ENCODE peak calls at places on chromosomes 5 and 9, in four cellular contexts. P is HCT116, K is HepG2, E is GM12878. Q is an unnamed sample.

GRCh38 chr9:108049026-108049591 is 559.5 kb upstream of the KLF4 start:
- DNase-seq in E (no peak), K (no peak), P (peak), Q (peak)

GRCh38 chr9:93630806-93631411 is 54.5 kb downstream of the PHF2 start:
- DNase-seq in E (no peak), P (no peak), K (no peak), Q (no peak)

GRCh38 chr5:153619706-153620105 is 129.2 kb downstream of the GRIA1 start:
- DNase-seq in P (no peak), K (no peak), E (no peak), Q (no peak)

GRCh38 chr5:171317225-171317624 is 8.2 kb downstream of the TLX3 start:
- DNase-seq in E (no peak), K (no peak), P (no peak), Q (peak)

GRCh38 chr9:70229579-70229978 is 29.2 kb upstream of the SMC5 start:
- DNase-seq in K (no peak), E (no peak), P (peak), Q (no peak)

GRCh38 chr9:105656131-105656921 is 5.9 kb upstream of the TAL2 start:
- DNase-seq in K (no peak), E (no peak), P (no peak), Q (peak)

GRCh38 chr5:160702856-160703453 is 149.1 kb downstream of the ATP10B start:
- DNase-seq in P (no peak), E (peak), K (no peak), Q (no peak)

GRCh38 chr5:93593476-93594060 is 10.5 kb downstream of the NR2F1 start:
- DNase-seq in E (no peak), K (no peak), P (no peak), Q (no peak)

GRCh38 chr5:33049298-33049697 is 338.2 kb downstream of the NPR3 start:
- DNase-seq in P (peak), K (no peak), E (no peak), Q (no peak)

GRCh38 chr9:130893250-130894101 is 3.1 kb downstream of the QRFP start:
- DNase-seq in K (no peak), E (no peak), P (no peak), Q (peak)

GRCh38 chr5:131647078-131647769 is 12.2 kb upstream of the RAPGEF6 start:
- DNase-seq in P (no peak), E (peak), K (no peak), Q (no peak)

GRCh38 chr5:42306287-42306686 is 117.0 kb upstream of the GHR start:
- DNase-seq in E (no peak), P (no peak), K (no peak), Q (no peak)

GRCh38 chr5:37837101-37838032 is 2.5 kb downstream of the GDNF start:
- DNase-seq in P (peak), K (no peak), E (no peak), Q (peak)

DNA sequence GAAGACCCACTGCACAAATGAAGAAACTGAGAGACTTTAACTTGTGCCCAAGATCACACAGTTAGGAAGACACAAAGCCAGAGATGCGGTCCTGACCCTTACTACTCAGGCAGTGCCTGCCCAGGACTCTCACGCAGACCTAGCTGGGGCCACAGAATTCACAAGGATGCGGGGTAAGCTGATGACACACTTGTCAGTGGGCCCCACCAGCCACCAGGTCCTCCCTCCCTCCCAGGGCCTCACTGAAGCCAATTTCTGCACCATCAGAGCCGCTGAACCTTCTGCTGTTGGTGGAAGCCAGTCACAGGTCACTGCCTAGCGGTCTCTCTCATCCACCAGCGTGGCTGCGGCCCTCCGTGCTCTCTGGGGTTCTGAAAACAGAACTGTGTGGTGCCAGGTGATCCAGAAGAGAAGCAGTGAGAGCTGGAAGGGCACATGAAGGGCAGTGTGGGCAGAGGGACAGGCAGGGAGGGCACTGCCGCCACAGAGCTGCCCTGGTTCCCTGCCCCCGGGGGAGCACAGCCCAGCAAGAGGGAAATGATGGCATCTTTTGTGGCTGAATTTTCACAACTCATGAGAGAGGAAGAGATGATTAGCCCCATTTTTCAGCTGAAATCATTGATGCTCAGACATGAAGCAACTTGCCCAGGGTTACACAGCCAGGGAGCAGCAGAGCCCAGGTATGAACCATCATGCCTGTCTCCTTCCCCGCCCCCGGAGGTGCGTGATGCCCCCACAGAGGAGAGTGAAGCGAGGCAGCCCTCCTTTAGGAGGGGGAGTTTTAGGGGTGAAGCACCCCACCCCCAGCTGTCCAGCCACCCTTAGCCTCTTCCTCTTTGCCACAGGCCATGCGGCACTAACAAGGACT is 41.4 kb upstream of the CPLX2 start:
- DNase-seq in K (no peak), E (no peak), P (no peak), Q (no peak)
- TF ChIP-seq SRF in K (no peak), E (no peak), P (no peak), Q (no peak)

GRCh38 chr9:6564868-6565267 is 80.7 kb downstream of the GLDC start:
- DNase-seq in P (no peak), K (no peak), E (no peak), Q (no peak)

GRCh38 chr9:6564370-6564769 is 81.2 kb downstream of the GLDC start:
- DNase-seq in P (no peak), K (no peak), E (no peak), Q (no peak)

GRCh38 chr9:6565312-6565711 is 80.2 kb downstream of the GLDC start:
- DNase-seq in K (no peak), E (no peak), P (no peak), Q (no peak)

GRCh38 chr9:6567140-6567591 is 78.4 kb downstream of the GLDC start:
- DNase-seq in E (no peak), K (no peak), P (peak), Q (no peak)

DNA sequence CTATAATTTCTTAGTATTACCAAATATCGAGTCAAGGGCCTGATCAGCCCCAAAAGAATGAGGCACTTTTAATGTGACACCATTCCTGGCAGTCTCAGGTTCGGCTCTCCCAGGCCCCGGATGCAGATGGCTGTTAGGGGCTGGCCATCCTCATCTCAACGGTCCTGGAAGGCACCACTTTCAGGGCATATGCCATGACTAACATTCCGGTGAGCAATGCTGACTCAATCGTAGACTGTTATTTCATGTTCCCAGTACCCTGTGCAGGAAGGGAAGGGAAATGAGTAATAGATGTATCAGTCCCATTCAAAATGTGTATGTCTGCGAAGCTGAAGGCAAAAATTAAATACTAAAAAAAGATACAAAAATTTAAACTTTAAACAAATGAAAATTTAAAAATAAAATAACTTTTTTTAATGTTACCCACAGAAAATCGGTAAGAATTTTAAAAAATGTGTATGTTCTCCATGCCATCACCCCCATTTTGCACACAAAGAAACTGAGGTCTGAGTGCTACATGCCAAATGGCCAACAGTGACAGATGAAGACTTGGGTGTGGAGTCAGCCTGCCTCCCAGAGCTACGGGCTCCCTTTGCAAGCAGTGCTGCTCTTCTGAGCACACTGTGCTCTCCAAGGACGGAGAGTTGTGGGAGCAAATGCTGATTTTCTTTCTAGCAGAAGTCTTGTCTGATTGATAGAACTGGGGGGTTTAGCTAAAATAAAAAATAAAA is 79.0 kb downstream of the GLDC start:
- DNase-seq in K (no peak), P (peak), E (no peak), Q (peak)
- TF ChIP-seq REST in K (no peak), P (no peak), E (no peak), Q (no peak)

GRCh38 chr9:4137234-4137633 is 162.6 kb downstream of the GLIS3 start:
- DNase-seq in K (peak), P (peak), E (no peak), Q (no peak)
- TF ChIP-seq SRF in K (no peak), P (peak), E (no peak), Q (no peak)

DNA sequence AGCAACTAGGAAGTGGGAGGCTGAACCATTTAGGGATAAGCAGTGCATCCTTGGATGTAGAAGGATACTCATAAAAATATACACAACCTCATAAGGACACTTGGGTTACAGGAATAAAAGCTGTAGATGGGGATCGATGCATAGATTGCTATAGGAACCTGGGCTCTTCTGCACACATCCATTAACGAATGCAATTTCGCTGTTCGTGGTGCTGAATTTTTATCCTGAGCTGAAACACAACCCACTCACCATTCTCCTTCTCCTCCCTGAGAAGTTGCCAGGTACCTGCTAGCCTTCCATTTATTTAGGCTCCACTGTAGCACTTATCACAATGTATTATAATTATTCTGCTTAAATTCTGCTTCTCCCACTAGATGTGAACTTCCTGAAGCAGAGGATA is 320.6 kb upstream of the BRINP1 start:
- DNase-seq in K (no peak), E (no peak), P (no peak), Q (no peak)
- TF ChIP-seq REST in K (peak), E (peak), P (peak), Q (no peak)

GRCh38 chr5:1367149-1367548 is 22.2 kb upstream of the CLPTM1L start:
- DNase-seq in P (no peak), K (no peak), E (no peak), Q (peak)

GRCh38 chr5:1368756-1369155 is 23.9 kb upstream of the CLPTM1L start:
- DNase-seq in E (no peak), P (no peak), K (no peak), Q (no peak)

GRCh38 chr5:1368236-1368635 is 23.3 kb upstream of the CLPTM1L start:
- DNase-seq in P (no peak), E (no peak), K (no peak), Q (no peak)

GRCh38 chr5:1364211-1364610 is 19.3 kb upstream of the CLPTM1L start:
- DNase-seq in E (no peak), P (no peak), K (no peak), Q (no peak)

GRCh38 chr5:1366514-1366913 is 21.6 kb upstream of the CLPTM1L start:
- DNase-seq in P (no peak), K (no peak), E (peak), Q (no peak)
- TF ChIP-seq SRF in P (no peak), K (no peak), E (no peak), Q (no peak)

GRCh38 chr5:136028782-136029742 is at the start of gene TGFBI:
- DNase-seq in K (peak), E (no peak), P (no peak), Q (peak)
- TF ChIP-seq REST in K (peak), E (no peak), P (no peak), Q (no peak)

GRCh38 chr5:17186271-17186670 is 31.2 kb upstream of the BASP1 start:
- DNase-seq in K (no peak), E (no peak), P (no peak), Q (no peak)

GRCh38 chr5:17185349-17185748 is 32.1 kb upstream of the BASP1 start:
- DNase-seq in K (no peak), E (no peak), P (no peak), Q (no peak)

GRCh38 chr5:17185776-17186175 is 31.7 kb upstream of the BASP1 start:
- DNase-seq in K (no peak), P (no peak), E (no peak), Q (no peak)

GRCh38 chr5:17182966-17183365 is 34.5 kb upstream of the BASP1 start:
- DNase-seq in P (no peak), E (no peak), K (no peak), Q (no peak)

GRCh38 chr5:17184596-17184995 is 32.8 kb upstream of the BASP1 start:
- DNase-seq in K (no peak), E (no peak), P (no peak), Q (no peak)
- TF ChIP-seq SRF in K (no peak), E (no peak), P (no peak), Q (no peak)

GRCh38 chr5:7012057-7012456 is 298.8 kb downstream of the TENT4A start:
- DNase-seq in P (no peak), K (no peak), E (no peak), Q (no peak)
- TF ChIP-seq REST in P (no peak), K (no peak), E (no peak), Q (no peak)

GRCh38 chr5:135204151-135204600 is 170.1 kb upstream of the PITX1 start:
- DNase-seq in P (no peak), E (no peak), K (peak), Q (no peak)

GRCh38 chr5:135207866-135208265 is 173.8 kb upstream of the PITX1 start:
- DNase-seq in K (no peak), E (no peak), P (no peak), Q (no peak)

GRCh38 chr5:135203593-135204036 is 169.6 kb upstream of the PITX1 start:
- DNase-seq in K (peak), E (no peak), P (no peak), Q (peak)

GRCh38 chr5:135206862-135207261 is 172.8 kb upstream of the PITX1 start:
- DNase-seq in P (no peak), K (no peak), E (no peak), Q (no peak)

DNA sequence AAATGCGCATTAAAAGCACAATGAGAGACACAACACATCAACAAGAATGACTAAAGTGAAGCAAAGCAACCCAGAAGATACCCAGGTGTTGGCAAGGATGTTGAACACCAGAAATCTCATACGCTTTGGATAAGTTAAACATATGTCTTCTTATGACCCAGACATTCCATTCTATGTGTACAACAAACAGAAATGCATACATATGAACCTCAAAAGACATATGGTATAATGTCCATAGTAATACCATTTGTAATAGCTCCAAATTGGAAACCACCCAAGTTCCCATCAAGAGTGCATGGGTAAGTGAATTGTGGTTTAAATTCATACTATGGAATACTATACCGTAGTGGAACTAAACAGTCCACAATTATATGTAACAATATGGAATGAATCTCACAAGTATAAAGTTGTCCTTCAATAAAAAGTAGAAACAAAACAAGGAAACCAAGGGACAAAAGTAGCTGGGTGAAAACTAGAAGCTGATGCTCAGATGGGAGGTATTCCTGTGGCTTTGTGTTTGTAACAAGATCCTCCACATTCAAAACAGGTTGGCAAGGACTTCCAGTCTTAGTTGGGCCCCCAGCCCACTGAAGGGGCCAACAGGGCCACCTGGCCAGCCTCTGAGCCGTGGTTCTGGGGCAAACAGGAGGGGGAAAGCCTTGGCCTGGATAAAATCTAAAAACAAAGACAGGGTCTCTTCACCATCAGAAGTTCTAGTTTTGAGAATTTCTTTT is 171.8 kb upstream of the PITX1 start:
- DNase-seq in K (no peak), P (no peak), E (no peak), Q (no peak)
- TF ChIP-seq SRF in K (no peak), P (no peak), E (no peak), Q (no peak)

GRCh38 chr9:37121881-37122280 is 1.5 kb downstream of the ZCCHC7 start:
- DNase-seq in P (no peak), K (no peak), E (no peak), Q (no peak)

GRCh38 chr9:37117956-37118355 is 2.4 kb upstream of the ZCCHC7 start:
- DNase-seq in K (no peak), E (no peak), P (no peak), Q (no peak)

GRCh38 chr9:37119360-37119759 is 1.0 kb upstream of the ZCCHC7 start:
- DNase-seq in P (no peak), K (no peak), E (no peak), Q (peak)

GRCh38 chr9:37119907-37120839 is at the start of gene ZCCHC7:
- DNase-seq in K (peak), P (peak), E (peak), Q (peak)
- TF ChIP-seq REST in K (no peak), P (no peak), E (no peak), Q (peak)

Q was measured in K562.